ENCODE peak calls at places on chromosomes 1 and 21, in seven cellular contexts. One of them, this sample, is unnamed.

GRCh38 chr1:16026723-16027484 is 5.1 kb downstream of the CLCNKA start:
- DNase-seq in activated effector memory CD4-positive, alpha-beta T cell treated with Interleukin-2 at 50 U/mL for 16 hours: no peak
- DNase-seq in iris pigment epithelial cell: no peak
- DNase-seq in dorsolateral prefrontal cortex: no peak
- DNase-seq in HTR-8/SVneo: no peak
- DNase-seq in HCT116: no peak
- DNase-seq in NCI-H2227 treated with DMSO at 0.1 percent for 48 hours: no peak
- DNase-seq in this sample: peak

GRCh38 chr1:41495171-41495948 is 10.9 kb upstream of the EDN2 start:
- DNase-seq in iris pigment epithelial cell: peak
- DNase-seq in NCI-H2227 treated with DMSO at 0.1 percent for 48 hours: no peak
- DNase-seq in dorsolateral prefrontal cortex: no peak
- DNase-seq in HCT116: no peak
- DNase-seq in activated effector memory CD4-positive, alpha-beta T cell treated with Interleukin-2 at 50 U/mL for 16 hours: no peak
- DNase-seq in HTR-8/SVneo: no peak
- DNase-seq in this sample: no peak

GRCh38 chr1:204045430-204045829 is 27.5 kb upstream of the SOX13 start:
- DNase-seq in NCI-H2227 treated with DMSO at 0.1 percent for 48 hours: no peak
- DNase-seq in HCT116: no peak
- DNase-seq in HTR-8/SVneo: no peak
- DNase-seq in activated effector memory CD4-positive, alpha-beta T cell treated with Interleukin-2 at 50 U/mL for 16 hours: no peak
- DNase-seq in dorsolateral prefrontal cortex: no peak
- DNase-seq in iris pigment epithelial cell: no peak
- DNase-seq in this sample: no peak

GRCh38 chr21:38126677-38127271 is 130.0 kb upstream of the KCNJ15 start:
- DNase-seq in HCT116: peak
- DNase-seq in dorsolateral prefrontal cortex: peak
- DNase-seq in NCI-H2227 treated with DMSO at 0.1 percent for 48 hours: no peak
- DNase-seq in HTR-8/SVneo: peak
- DNase-seq in iris pigment epithelial cell: peak
- DNase-seq in activated effector memory CD4-positive, alpha-beta T cell treated with Interleukin-2 at 50 U/mL for 16 hours: no peak
- DNase-seq in this sample: peak

GRCh38 chr1:172727956-172728603 is 69.2 kb downstream of the FASLG start:
- DNase-seq in activated effector memory CD4-positive, alpha-beta T cell treated with Interleukin-2 at 50 U/mL for 16 hours: no peak
- DNase-seq in HTR-8/SVneo: no peak
- DNase-seq in HCT116: peak
- DNase-seq in iris pigment epithelial cell: peak
- DNase-seq in NCI-H2227 treated with DMSO at 0.1 percent for 48 hours: no peak
- DNase-seq in dorsolateral prefrontal cortex: no peak
- DNase-seq in this sample: peak

GRCh38 chr1:216420263-216420662 is 3.0 kb downstream of the USH2A start:
- DNase-seq in HCT116: no peak
- DNase-seq in HTR-8/SVneo: no peak
- DNase-seq in activated effector memory CD4-positive, alpha-beta T cell treated with Interleukin-2 at 50 U/mL for 16 hours: no peak
- DNase-seq in dorsolateral prefrontal cortex: no peak
- DNase-seq in iris pigment epithelial cell: no peak
- DNase-seq in NCI-H2227 treated with DMSO at 0.1 percent for 48 hours: no peak
- DNase-seq in this sample: no peak

GRCh38 chr1:221824025-221824424 is 82.1 kb upstream of the DUSP10 start:
- DNase-seq in activated effector memory CD4-positive, alpha-beta T cell treated with Interleukin-2 at 50 U/mL for 16 hours: no peak
- DNase-seq in HTR-8/SVneo: no peak
- DNase-seq in NCI-H2227 treated with DMSO at 0.1 percent for 48 hours: no peak
- DNase-seq in iris pigment epithelial cell: peak
- DNase-seq in dorsolateral prefrontal cortex: no peak
- DNase-seq in HCT116: no peak
- DNase-seq in this sample: no peak

GRCh38 chr1:222824641-222825040 is 9.8 kb downstream of the DISP1 start:
- DNase-seq in NCI-H2227 treated with DMSO at 0.1 percent for 48 hours: peak
- DNase-seq in dorsolateral prefrontal cortex: no peak
- DNase-seq in HTR-8/SVneo: no peak
- DNase-seq in iris pigment epithelial cell: no peak
- DNase-seq in HCT116: no peak
- DNase-seq in activated effector memory CD4-positive, alpha-beta T cell treated with Interleukin-2 at 50 U/mL for 16 hours: no peak
- DNase-seq in this sample: no peak

GRCh38 chr21:46099476-46099875 is 1.6 kb downstream of the COL6A2 start:
- DNase-seq in HTR-8/SVneo: no peak
- DNase-seq in iris pigment epithelial cell: peak
- DNase-seq in HCT116: no peak
- DNase-seq in NCI-H2227 treated with DMSO at 0.1 percent for 48 hours: no peak
- DNase-seq in dorsolateral prefrontal cortex: no peak
- DNase-seq in activated effector memory CD4-positive, alpha-beta T cell treated with Interleukin-2 at 50 U/mL for 16 hours: no peak
- DNase-seq in this sample: no peak

GRCh38 chr1:201359873-201360210 is 17.6 kb downstream of the TNNT2 start:
- DNase-seq in HTR-8/SVneo: no peak
- DNase-seq in HCT116: no peak
- DNase-seq in iris pigment epithelial cell: no peak
- DNase-seq in NCI-H2227 treated with DMSO at 0.1 percent for 48 hours: no peak
- DNase-seq in activated effector memory CD4-positive, alpha-beta T cell treated with Interleukin-2 at 50 U/mL for 16 hours: no peak
- DNase-seq in dorsolateral prefrontal cortex: no peak
- DNase-seq in this sample: no peak

GRCh38 chr21:36297938-36298572 is 21.9 kb upstream of the MORC3 start:
- DNase-seq in HTR-8/SVneo: no peak
- DNase-seq in iris pigment epithelial cell: peak
- DNase-seq in HCT116: no peak
- DNase-seq in NCI-H2227 treated with DMSO at 0.1 percent for 48 hours: no peak
- DNase-seq in activated effector memory CD4-positive, alpha-beta T cell treated with Interleukin-2 at 50 U/mL for 16 hours: peak
- DNase-seq in dorsolateral prefrontal cortex: no peak
- DNase-seq in this sample: peak

GRCh38 chr1:14511856-14512585 is 86.5 kb upstream of the KAZN start:
- DNase-seq in HTR-8/SVneo: no peak
- DNase-seq in HCT116: no peak
- DNase-seq in iris pigment epithelial cell: no peak
- DNase-seq in dorsolateral prefrontal cortex: no peak
- DNase-seq in NCI-H2227 treated with DMSO at 0.1 percent for 48 hours: no peak
- DNase-seq in activated effector memory CD4-positive, alpha-beta T cell treated with Interleukin-2 at 50 U/mL for 16 hours: no peak
- DNase-seq in this sample: no peak

GRCh38 chr1:147417024-147417423 is 124.3 kb upstream of the BCL9 start:
- DNase-seq in HTR-8/SVneo: no peak
- DNase-seq in NCI-H2227 treated with DMSO at 0.1 percent for 48 hours: no peak
- DNase-seq in HCT116: no peak
- DNase-seq in dorsolateral prefrontal cortex: no peak
- DNase-seq in iris pigment epithelial cell: no peak
- DNase-seq in activated effector memory CD4-positive, alpha-beta T cell treated with Interleukin-2 at 50 U/mL for 16 hours: no peak
- DNase-seq in this sample: no peak

GRCh38 chr1:225944951-225945350 is 3.9 kb upstream of the LEFTY2 start:
- DNase-seq in dorsolateral prefrontal cortex: no peak
- DNase-seq in HCT116: no peak
- DNase-seq in HTR-8/SVneo: no peak
- DNase-seq in NCI-H2227 treated with DMSO at 0.1 percent for 48 hours: no peak
- DNase-seq in iris pigment epithelial cell: no peak
- DNase-seq in activated effector memory CD4-positive, alpha-beta T cell treated with Interleukin-2 at 50 U/mL for 16 hours: no peak
- DNase-seq in this sample: peak

GRCh38 chr1:218887141-218887925 is 286.3 kb upstream of the LYPLAL1 start:
- DNase-seq in HCT116: no peak
- DNase-seq in dorsolateral prefrontal cortex: no peak
- DNase-seq in HTR-8/SVneo: no peak
- DNase-seq in iris pigment epithelial cell: peak
- DNase-seq in activated effector memory CD4-positive, alpha-beta T cell treated with Interleukin-2 at 50 U/mL for 16 hours: no peak
- DNase-seq in NCI-H2227 treated with DMSO at 0.1 percent for 48 hours: no peak
- DNase-seq in this sample: no peak

GRCh38 chr1:172948457-172948856 is 102.3 kb downstream of the TNFSF18 start:
- DNase-seq in NCI-H2227 treated with DMSO at 0.1 percent for 48 hours: no peak
- DNase-seq in iris pigment epithelial cell: peak
- DNase-seq in activated effector memory CD4-positive, alpha-beta T cell treated with Interleukin-2 at 50 U/mL for 16 hours: no peak
- DNase-seq in dorsolateral prefrontal cortex: no peak
- DNase-seq in HTR-8/SVneo: no peak
- DNase-seq in HCT116: no peak
- DNase-seq in this sample: no peak

GRCh38 chr1:232728507-232729263 is 76.5 kb upstream of the MAP10 start:
- DNase-seq in iris pigment epithelial cell: no peak
- DNase-seq in activated effector memory CD4-positive, alpha-beta T cell treated with Interleukin-2 at 50 U/mL for 16 hours: no peak
- DNase-seq in dorsolateral prefrontal cortex: no peak
- DNase-seq in HCT116: no peak
- DNase-seq in NCI-H2227 treated with DMSO at 0.1 percent for 48 hours: no peak
- DNase-seq in HTR-8/SVneo: no peak
- DNase-seq in this sample: no peak

GRCh38 chr1:30763654-30764248 is 6.2 kb upstream of the LAPTM5 start:
- DNase-seq in NCI-H2227 treated with DMSO at 0.1 percent for 48 hours: no peak
- DNase-seq in activated effector memory CD4-positive, alpha-beta T cell treated with Interleukin-2 at 50 U/mL for 16 hours: no peak
- DNase-seq in HCT116: no peak
- DNase-seq in iris pigment epithelial cell: peak
- DNase-seq in HTR-8/SVneo: peak
- DNase-seq in dorsolateral prefrontal cortex: no peak
- DNase-seq in this sample: no peak

GRCh38 chr1:22329171-22329540 is 122.5 kb upstream of the ZBTB40 start:
- DNase-seq in HCT116: no peak
- DNase-seq in HTR-8/SVneo: no peak
- DNase-seq in NCI-H2227 treated with DMSO at 0.1 percent for 48 hours: no peak
- DNase-seq in iris pigment epithelial cell: no peak
- DNase-seq in dorsolateral prefrontal cortex: no peak
- DNase-seq in activated effector memory CD4-positive, alpha-beta T cell treated with Interleukin-2 at 50 U/mL for 16 hours: no peak
- DNase-seq in this sample: no peak

GRCh38 chr1:228073061-228073869 is 9.2 kb upstream of the ARF1 start:
- DNase-seq in NCI-H2227 treated with DMSO at 0.1 percent for 48 hours: no peak
- DNase-seq in iris pigment epithelial cell: no peak
- DNase-seq in activated effector memory CD4-positive, alpha-beta T cell treated with Interleukin-2 at 50 U/mL for 16 hours: no peak
- DNase-seq in dorsolateral prefrontal cortex: no peak
- DNase-seq in HTR-8/SVneo: no peak
- DNase-seq in HCT116: no peak
- DNase-seq in this sample: no peak

GRCh38 chr1:17187065-17187464 is 17.9 kb upstream of the PADI1 start:
- DNase-seq in HTR-8/SVneo: no peak
- DNase-seq in dorsolateral prefrontal cortex: no peak
- DNase-seq in NCI-H2227 treated with DMSO at 0.1 percent for 48 hours: no peak
- DNase-seq in iris pigment epithelial cell: no peak
- DNase-seq in activated effector memory CD4-positive, alpha-beta T cell treated with Interleukin-2 at 50 U/mL for 16 hours: no peak
- DNase-seq in HCT116: no peak
- DNase-seq in this sample: no peak

GRCh38 chr1:23559985-23560755 is 869 bp upstream of the ID3 start:
- DNase-seq in iris pigment epithelial cell: no peak
- DNase-seq in activated effector memory CD4-positive, alpha-beta T cell treated with Interleukin-2 at 50 U/mL for 16 hours: no peak
- DNase-seq in HTR-8/SVneo: no peak
- DNase-seq in NCI-H2227 treated with DMSO at 0.1 percent for 48 hours: peak
- DNase-seq in HCT116: no peak
- DNase-seq in dorsolateral prefrontal cortex: no peak
- DNase-seq in this sample: peak

GRCh38 chr1:182340233-182341058 is 51.1 kb downstream of the GLUL start:
- DNase-seq in activated effector memory CD4-positive, alpha-beta T cell treated with Interleukin-2 at 50 U/mL for 16 hours: no peak
- DNase-seq in NCI-H2227 treated with DMSO at 0.1 percent for 48 hours: no peak
- DNase-seq in dorsolateral prefrontal cortex: no peak
- DNase-seq in iris pigment epithelial cell: peak
- DNase-seq in HTR-8/SVneo: no peak
- DNase-seq in HCT116: no peak
- DNase-seq in this sample: no peak

GRCh38 chr1:21910528-21911204 is 26.4 kb downstream of the HSPG2 start:
- DNase-seq in iris pigment epithelial cell: no peak
- DNase-seq in dorsolateral prefrontal cortex: no peak
- DNase-seq in HTR-8/SVneo: no peak
- DNase-seq in HCT116: no peak
- DNase-seq in NCI-H2227 treated with DMSO at 0.1 percent for 48 hours: no peak
- DNase-seq in activated effector memory CD4-positive, alpha-beta T cell treated with Interleukin-2 at 50 U/mL for 16 hours: no peak
- DNase-seq in this sample: no peak

GRCh38 chr1:14897997-14898645 is 255.4 kb upstream of the TMEM51 start:
- DNase-seq in HTR-8/SVneo: no peak
- DNase-seq in activated effector memory CD4-positive, alpha-beta T cell treated with Interleukin-2 at 50 U/mL for 16 hours: no peak
- DNase-seq in dorsolateral prefrontal cortex: no peak
- DNase-seq in NCI-H2227 treated with DMSO at 0.1 percent for 48 hours: no peak
- DNase-seq in iris pigment epithelial cell: peak
- DNase-seq in HCT116: no peak
- DNase-seq in this sample: no peak

GRCh38 chr1:110348771-110349170 is 9.6 kb downstream of the RBM15 start:
- DNase-seq in activated effector memory CD4-positive, alpha-beta T cell treated with Interleukin-2 at 50 U/mL for 16 hours: no peak
- DNase-seq in NCI-H2227 treated with DMSO at 0.1 percent for 48 hours: no peak
- DNase-seq in HTR-8/SVneo: no peak
- DNase-seq in dorsolateral prefrontal cortex: no peak
- DNase-seq in HCT116: no peak
- DNase-seq in iris pigment epithelial cell: peak
- DNase-seq in this sample: no peak

GRCh38 chr1:247407180-247407616 is 8.8 kb upstream of the NLRP3 start:
- DNase-seq in HTR-8/SVneo: no peak
- DNase-seq in HCT116: no peak
- DNase-seq in dorsolateral prefrontal cortex: no peak
- DNase-seq in activated effector memory CD4-positive, alpha-beta T cell treated with Interleukin-2 at 50 U/mL for 16 hours: peak
- DNase-seq in iris pigment epithelial cell: no peak
- DNase-seq in NCI-H2227 treated with DMSO at 0.1 percent for 48 hours: no peak
- DNase-seq in this sample: no peak

GRCh38 chr1:56311766-56312165 is 267.6 kb downstream of the PLPP3 start:
- DNase-seq in activated effector memory CD4-positive, alpha-beta T cell treated with Interleukin-2 at 50 U/mL for 16 hours: no peak
- DNase-seq in HTR-8/SVneo: no peak
- DNase-seq in iris pigment epithelial cell: no peak
- DNase-seq in NCI-H2227 treated with DMSO at 0.1 percent for 48 hours: no peak
- DNase-seq in dorsolateral prefrontal cortex: no peak
- DNase-seq in HCT116: no peak
- DNase-seq in this sample: no peak

GRCh38 chr1:54265661-54266060 is 65.7 kb downstream of the MRPL37 start:
- DNase-seq in dorsolateral prefrontal cortex: no peak
- DNase-seq in iris pigment epithelial cell: no peak
- DNase-seq in NCI-H2227 treated with DMSO at 0.1 percent for 48 hours: no peak
- DNase-seq in HTR-8/SVneo: no peak
- DNase-seq in activated effector memory CD4-positive, alpha-beta T cell treated with Interleukin-2 at 50 U/mL for 16 hours: no peak
- DNase-seq in HCT116: no peak
- DNase-seq in this sample: no peak

GRCh38 chr1:151371340-151371739 is 1.2 kb downstream of the SELENBP1 start:
- DNase-seq in dorsolateral prefrontal cortex: no peak
- DNase-seq in HTR-8/SVneo: no peak
- DNase-seq in NCI-H2227 treated with DMSO at 0.1 percent for 48 hours: no peak
- DNase-seq in iris pigment epithelial cell: peak
- DNase-seq in activated effector memory CD4-positive, alpha-beta T cell treated with Interleukin-2 at 50 U/mL for 16 hours: no peak
- DNase-seq in HCT116: no peak
- DNase-seq in this sample: no peak

GRCh38 chr1:225845097-225845496 is 35.2 kb downstream of the EPHX1 start:
- DNase-seq in dorsolateral prefrontal cortex: no peak
- DNase-seq in HCT116: no peak
- DNase-seq in activated effector memory CD4-positive, alpha-beta T cell treated with Interleukin-2 at 50 U/mL for 16 hours: no peak
- DNase-seq in HTR-8/SVneo: no peak
- DNase-seq in iris pigment epithelial cell: no peak
- DNase-seq in NCI-H2227 treated with DMSO at 0.1 percent for 48 hours: no peak
- DNase-seq in this sample: no peak

GRCh38 chr1:216325946-216326345 is 97.3 kb downstream of the USH2A start:
- DNase-seq in iris pigment epithelial cell: peak
- DNase-seq in activated effector memory CD4-positive, alpha-beta T cell treated with Interleukin-2 at 50 U/mL for 16 hours: no peak
- DNase-seq in NCI-H2227 treated with DMSO at 0.1 percent for 48 hours: no peak
- DNase-seq in HCT116: no peak
- DNase-seq in HTR-8/SVneo: no peak
- DNase-seq in dorsolateral prefrontal cortex: no peak
- DNase-seq in this sample: no peak